ENCODE peak calls at places on chromosomes 1 and 21, in ten cellular contexts. E is IMR-90; H is PC-3; R is breast epithelium; N is CD8-positive, alpha-beta T cell; Z is stomach; L is fibroblast of lung; J is astrocyte; K is esophagus squamous epithelium; Y is CD4-positive, alpha-beta T cell. X is an unnamed sample.

GRCh38 chr1:87720561-87720960 is 391.9 kb downstream of the LMO4 start:
- DNase-seq in E (no peak), H (no peak), R (no peak), N (no peak), Z (no peak), L (no peak), J (no peak), K (no peak), Y (no peak), X (no peak)

GRCh38 chr1:174153085-174153824 is 6.1 kb upstream of the RABGAP1L start:
- DNase-seq in E (peak), H (peak), R (no peak), N (no peak), Z (no peak), L (no peak), J (no peak), K (no peak), Y (no peak), X (no peak)

GRCh38 chr21:19405326-19405725 is 1001.7 kb upstream of the TMPRSS15 start:
- DNase-seq in E (no peak), H (no peak), R (no peak), N (no peak), Z (no peak), L (no peak), J (no peak), K (no peak), Y (no peak), X (no peak)

GRCh38 chr21:37157938-37158337 is 84.9 kb downstream of the TTC3 start:
- DNase-seq in E (no peak), H (no peak), R (no peak), N (no peak), Z (no peak), L (no peak), J (no peak), K (no peak), Y (no peak), X (no peak)

GRCh38 chr1:221858758-221859157 is 116.9 kb upstream of the DUSP10 start:
- DNase-seq in E (peak), H (peak), R (no peak), N (no peak), Z (no peak), L (peak), J (peak), K (no peak), Y (no peak), X (no peak)

GRCh38 chr1:204584699-204585372 is 68.6 kb downstream of the MDM4 start:
- DNase-seq in E (no peak), H (no peak), R (no peak), N (no peak), Z (no peak), L (no peak), J (no peak), K (no peak), Y (no peak), X (no peak)

GRCh38 chr1:76018045-76018444 is 56.5 kb upstream of the ST6GALNAC3 start:
- DNase-seq in E (no peak), H (no peak), R (no peak), N (no peak), Z (no peak), L (no peak), J (no peak), K (no peak), Y (no peak), X (no peak)

GRCh38 chr1:41803656-41804055 is 115.1 kb downstream of the HIVEP3 start:
- DNase-seq in E (no peak), H (peak), R (no peak), N (no peak), Z (no peak), L (no peak), J (no peak), K (no peak), Y (no peak), X (no peak)

GRCh38 chr1:17161137-17161700 is 42.0 kb upstream of the PADI2 start:
- DNase-seq in E (peak), H (no peak), R (no peak), N (no peak), Z (no peak), L (no peak), J (no peak), K (no peak), Y (no peak), X (no peak)

GRCh38 chr21:36355071-36355680 is 30.0 kb upstream of the CHAF1B start:
- DNase-seq in E (no peak), H (no peak), R (no peak), N (no peak), Z (no peak), L (no peak), J (no peak), K (no peak), Y (no peak), X (no peak)

GRCh38 chr1:109148838-109149555 is 35.1 kb downstream of the ELAPOR1 start:
- DNase-seq in E (no peak), H (no peak), R (no peak), N (no peak), Z (no peak), L (no peak), J (no peak), K (no peak), Y (no peak), X (no peak)

GRCh38 chr1:109151591-109151990 is 37.7 kb downstream of the ELAPOR1 start:
- DNase-seq in E (no peak), H (no peak), R (no peak), N (no peak), Z (no peak), L (no peak), J (no peak), K (no peak), Y (no peak), X (no peak)

GRCh38 chr1:109149874-109150601 is 36.1 kb downstream of the ELAPOR1 start:
- DNase-seq in E (no peak), H (no peak), R (no peak), N (no peak), Z (no peak), L (no peak), J (no peak), K (no peak), Y (no peak), X (no peak)

GRCh38 chr1:109151146-109151545 is 37.2 kb downstream of the ELAPOR1 start:
- DNase-seq in E (peak), H (peak), R (no peak), N (no peak), Z (peak), L (peak), J (peak), K (no peak), Y (no peak), X (peak)

DNA sequence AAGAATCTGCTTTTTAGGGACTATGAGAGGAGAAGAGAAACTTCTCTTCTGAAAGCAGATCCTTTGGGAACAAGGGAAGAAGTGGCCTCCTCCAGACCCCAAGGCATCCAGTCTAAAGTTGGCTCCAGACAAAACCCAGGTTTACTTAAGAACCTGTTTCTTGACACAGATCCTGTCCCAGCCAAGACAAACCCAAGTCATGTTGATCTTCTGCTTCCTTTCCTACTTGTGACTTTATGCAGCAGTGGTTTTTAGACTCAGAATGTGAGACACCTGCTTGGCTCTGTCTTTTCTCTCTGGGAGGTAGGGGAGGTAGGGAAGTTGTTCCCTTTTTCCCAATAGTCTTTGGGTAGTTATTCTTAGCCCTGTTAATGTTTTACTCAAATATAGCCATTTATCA is 38.3 kb downstream of the ELAPOR1 start:
- DNase-seq in E (no peak), H (peak), R (no peak), N (no peak), Z (peak), L (no peak), J (no peak), K (no peak), Y (no peak), X (no peak)
- H3K27ac ChIP-seq in E (no peak), H (peak), R (peak), N (no peak), Z (peak), L (no peak), J (no peak), K (no peak), Y (no peak), X (no peak)

GRCh38 chr1:172914517-172915144 is 136.1 kb downstream of the TNFSF18 start:
- DNase-seq in E (peak), H (peak), R (no peak), N (no peak), Z (no peak), L (peak), J (peak), K (no peak), Y (no peak), X (no peak)
- H3K27ac ChIP-seq in E (peak), H (peak), R (no peak), N (no peak), Z (no peak), L (no peak), J (peak), K (no peak), Y (no peak), X (no peak)

GRCh38 chr1:230307213-230307612 is 118.9 kb downstream of the PGBD5 start:
- DNase-seq in E (no peak), H (peak), R (no peak), N (no peak), Z (no peak), L (no peak), J (peak), K (no peak), Y (no peak), X (no peak)
- H3K27ac ChIP-seq in E (no peak), H (no peak), R (no peak), N (no peak), Z (no peak), L (no peak), J (no peak), K (no peak), Y (no peak), X (no peak)

DNA sequence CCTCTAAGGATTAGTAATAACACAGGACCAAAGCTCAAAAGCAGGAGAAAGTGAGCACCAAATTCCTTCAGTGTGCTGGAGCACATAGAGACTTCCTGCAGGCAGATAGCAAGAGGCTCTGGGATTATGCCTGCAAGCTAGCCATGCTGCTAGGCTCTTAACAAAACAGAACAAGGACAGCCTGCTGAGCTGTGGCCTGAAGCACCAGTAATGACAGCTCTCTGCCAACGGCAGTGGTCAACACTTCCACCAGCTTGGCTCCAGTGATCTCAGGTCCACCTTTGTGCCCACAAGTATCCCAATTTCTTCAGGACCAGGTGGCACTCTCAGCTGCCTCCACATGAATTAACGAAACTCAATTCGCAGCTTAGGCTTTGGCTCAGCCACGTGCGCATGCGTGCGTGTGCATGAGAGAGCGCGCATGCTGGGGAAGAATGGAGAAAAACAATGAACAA is 64.2 kb downstream of the SLC45A1 start:
- DNase-seq in E (no peak), H (no peak), R (no peak), N (no peak), Z (no peak), L (no peak), J (peak), K (no peak), Y (no peak), X (no peak)
- H3K27ac ChIP-seq in E (peak), H (no peak), R (peak), N (no peak), Z (peak), L (no peak), J (no peak), K (no peak), Y (peak), X (peak)

GRCh38 chr1:103266036-103266435 is 157.7 kb upstream of the COL11A1 start:
- DNase-seq in E (peak), H (no peak), R (no peak), N (no peak), Z (no peak), L (peak), J (peak), K (no peak), Y (no peak), X (no peak)
- H3K27ac ChIP-seq in E (peak), H (no peak), R (no peak), N (no peak), Z (no peak), L (no peak), J (peak), K (no peak), Y (no peak), X (no peak)

GRCh38 chr1:203426870-203427269 is 48.7 kb upstream of the PRELP start:
- DNase-seq in E (no peak), H (no peak), R (no peak), N (no peak), Z (no peak), L (no peak), J (no peak), K (no peak), Y (no peak), X (no peak)
- H3K27ac ChIP-seq in E (no peak), H (no peak), R (no peak), N (no peak), Z (no peak), L (no peak), J (no peak), K (no peak), Y (no peak), X (no peak)

GRCh38 chr21:30625449-30625848 is 5.0 kb downstream of the KRTAP20-4 start:
- DNase-seq in E (no peak), H (no peak), R (no peak), N (no peak), Z (no peak), L (no peak), J (no peak), K (no peak), Y (no peak), X (no peak)
- H3K27ac ChIP-seq in E (no peak), H (no peak), R (no peak), N (no peak), Z (no peak), L (no peak), J (no peak), K (no peak), Y (no peak), X (no peak)

GRCh38 chr1:90924982-90925381 is 96.9 kb downstream of the ZNF644 start:
- DNase-seq in E (peak), H (no peak), R (no peak), N (no peak), Z (no peak), L (no peak), J (peak), K (no peak), Y (no peak), X (no peak)
- H3K27ac ChIP-seq in E (no peak), H (no peak), R (no peak), N (no peak), Z (no peak), L (no peak), J (no peak), K (no peak), Y (no peak), X (no peak)

GRCh38 chr1:226402615-226403521 is 5.0 kb downstream of the PARP1 start:
- DNase-seq in E (no peak), H (no peak), R (no peak), N (no peak), Z (no peak), L (no peak), J (no peak), K (no peak), Y (no peak), X (peak)

GRCh38 chr1:226405411-226405988 is 2.4 kb downstream of the PARP1 start:
- DNase-seq in E (no peak), H (no peak), R (no peak), N (no peak), Z (no peak), L (no peak), J (no peak), K (no peak), Y (no peak), X (no peak)

GRCh38 chr1:226404063-226404903 is 3.6 kb downstream of the PARP1 start:
- DNase-seq in E (peak), H (peak), R (no peak), N (no peak), Z (no peak), L (peak), J (peak), K (no peak), Y (no peak), X (no peak)

GRCh38 chr1:226404904-226405222 is 3.0 kb downstream of the PARP1 start:
- DNase-seq in E (no peak), H (no peak), R (no peak), N (no peak), Z (no peak), L (no peak), J (no peak), K (no peak), Y (no peak), X (no peak)

DNA sequence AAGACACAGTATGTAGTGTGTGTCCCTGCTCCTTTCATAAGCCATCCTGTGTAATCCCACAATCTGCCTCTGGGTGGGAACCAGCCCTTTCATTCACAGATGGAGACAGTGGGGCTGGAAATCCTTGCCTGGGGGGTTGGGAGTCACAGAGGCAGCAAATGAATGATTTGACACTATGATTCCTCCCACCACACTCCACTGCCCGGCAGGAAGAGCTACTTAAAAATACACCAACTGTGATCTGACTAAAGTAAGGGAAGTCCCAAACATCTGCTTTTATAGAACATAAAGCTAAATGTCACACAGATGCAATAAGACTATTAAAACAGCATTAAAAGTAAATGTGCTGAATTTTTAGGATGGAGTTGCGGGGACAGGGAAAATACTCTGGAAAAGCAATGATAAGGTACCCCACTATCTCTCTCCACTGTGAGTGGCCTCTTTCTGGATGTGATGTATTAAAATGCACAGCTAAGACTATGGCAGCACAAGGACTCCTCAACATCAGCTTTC is 4.3 kb downstream of the PARP1 start:
- DNase-seq in E (peak), H (peak), R (no peak), N (no peak), Z (no peak), L (no peak), J (peak), K (no peak), Y (no peak), X (peak)
- H3K27ac ChIP-seq in E (no peak), H (no peak), R (no peak), N (no peak), Z (no peak), L (no peak), J (no peak), K (no peak), Y (no peak), X (peak)